ENCODE peak calls at places on chromosome 3, in seven cellular contexts. C is neuronal stem cell, Q is GM23338, E is A549, U is neural progenitor cell, B is SK-N-SH, H is GM23248. L is an unnamed sample.

GRCh38 chr3:117409701-117410459 is 700.3 kb downstream of the TUSC7 start:
- DNase-seq in C (no peak), Q (no peak), E (no peak), U (peak; percentile 44), B (no peak), H (peak; percentile 35), L (no peak)

GRCh38 chr3:47073685-47074084 is 90.2 kb downstream of the SETD2 start:
- DNase-seq in C (no peak), Q (no peak), E (no peak), U (no peak), B (no peak), H (no peak), L (no peak)

GRCh38 chr3:76470285-76470684 is 569.6 kb upstream of the ROBO2 start:
- DNase-seq in C (no peak), Q (no peak), E (no peak), U (no peak), B (no peak), H (peak; percentile 91), L (no peak)

GRCh38 chr3:87248831-87249230 is 21.7 kb downstream of the CHMP2B start:
- DNase-seq in C (no peak), Q (no peak), E (no peak), U (no peak), B (no peak), H (no peak), L (no peak)

GRCh38 chr3:77699292-77699691 is 659.4 kb downstream of the ROBO2 start:
- DNase-seq in C (no peak), Q (no peak), E (no peak), U (no peak), B (no peak), H (no peak), L (no peak)

GRCh38 chr3:139534444-139534812 is 5.1 kb downstream of the RBP1 start:
- DNase-seq in C (no peak), Q (no peak), E (no peak), U (peak; percentile 20), B (no peak), H (peak; percentile 83), L (no peak)

GRCh38 chr3:32106929-32107362 is 526 bp downstream of the GPD1L start:
- DNase-seq in C (no peak), Q (peak; percentile 32), E (peak; percentile 42), U (peak; percentile 24), B (no peak), H (peak; percentile 42), L (peak; percentile 65)

GRCh38 chr3:169146112-169146665 is 517.3 kb downstream of the MECOM start:
- DNase-seq in C (peak; percentile 50), Q (peak; percentile 74), E (no peak), U (peak; percentile 81), B (no peak), H (peak; percentile 66), L (no peak)

GRCh38 chr3:160929595-160929994 is 173.6 kb downstream of the PPM1L start:
- DNase-seq in C (no peak), Q (no peak), E (peak; percentile 7), U (peak; percentile 16), B (peak; percentile 29), H (peak; percentile 9), L (peak; percentile 25)

GRCh38 chr3:159619341-159619885 is 369.2 kb upstream of the IL12A start:
- DNase-seq in C (peak; percentile 61), Q (no peak), E (peak; percentile 31), U (peak; percentile 86), B (no peak), H (peak; percentile 62), L (no peak)

GRCh38 chr3:68988740-68989139 is 24.7 kb downstream of the EOGT start:
- DNase-seq in C (no peak), Q (no peak), E (no peak), U (no peak), B (no peak), H (peak; percentile 17), L (no peak)

GRCh38 chr3:195818301-195818700 is 6.6 kb upstream of the MUC4 start:
- DNase-seq in C (no peak), Q (no peak), E (no peak), U (no peak), B (no peak), H (no peak), L (no peak)

GRCh38 chr3:177830411-177830849 is 633.1 kb upstream of the TBL1XR1 start:
- DNase-seq in C (no peak), Q (no peak), E (no peak), U (no peak), B (no peak), H (peak; percentile 93), L (no peak)

GRCh38 chr3:142210608-142211007 is 14.8 kb downstream of the GK5 start:
- DNase-seq in C (no peak), Q (peak; percentile 26), E (no peak), U (no peak), B (no peak), H (peak; percentile 38), L (no peak)

GRCh38 chr3:42072583-42072924 is 18.6 kb upstream of the TRAK1 start:
- DNase-seq in C (no peak), Q (no peak), E (no peak), U (no peak), B (no peak), H (no peak), L (no peak)

GRCh38 chr3:51657234-51657633 is 13.8 kb upstream of the TEX264 start:
- DNase-seq in C (no peak), Q (no peak), E (no peak), U (no peak), B (no peak), H (no peak), L (no peak)

GRCh38 chr3:182490601-182491485 is 302.5 kb upstream of the ATP11B start:
- DNase-seq in C (peak; percentile 41), Q (peak; percentile 77), E (peak; percentile 7), U (peak; percentile 64), B (peak; percentile 39), H (peak; percentile 23), L (peak; percentile 83)

GRCh38 chr3:185328324-185329004 is 34.5 kb upstream of the MAP3K13 start:
- DNase-seq in C (no peak), Q (no peak), E (peak; percentile 67), U (no peak), B (no peak), H (no peak), L (no peak)

GRCh38 chr3:71585891-71586809 is 2.6 kb upstream of the FOXP1 start:
- DNase-seq in C (no peak), Q (peak; percentile 44), E (peak; percentile 46), U (peak; percentile 15), B (peak; percentile 29), H (peak; percentile 60), L (peak; percentile 77)

GRCh38 chr3:64253689-64254088 is 28.4 kb upstream of the PRICKLE2 start:
- DNase-seq in C (no peak), Q (no peak), E (no peak), U (no peak), B (no peak), H (no peak), L (no peak)

GRCh38 chr3:185595520-185595919 is 9.4 kb downstream of the SENP2 start:
- DNase-seq in C (no peak), Q (no peak), E (no peak), U (no peak), B (no peak), H (no peak), L (peak; percentile 85)

GRCh38 chr3:122587572-122587971 is 10.1 kb downstream of the PARP15 start:
- DNase-seq in C (no peak), Q (peak; percentile 30), E (no peak), U (no peak), B (no peak), H (no peak), L (no peak)

GRCh38 chr3:122583770-122584169 is 6.3 kb downstream of the PARP15 start:
- DNase-seq in C (no peak), Q (no peak), E (no peak), U (no peak), B (no peak), H (no peak), L (no peak)

GRCh38 chr3:122589297-122589696 is 11.8 kb downstream of the PARP15 start:
- DNase-seq in C (no peak), Q (no peak), E (no peak), U (no peak), B (no peak), H (no peak), L (peak; percentile 57)

GRCh38 chr3:122586098-122586497 is 8.6 kb downstream of the PARP15 start:
- DNase-seq in C (no peak), Q (no peak), E (no peak), U (no peak), B (no peak), H (no peak), L (no peak)

DNA sequence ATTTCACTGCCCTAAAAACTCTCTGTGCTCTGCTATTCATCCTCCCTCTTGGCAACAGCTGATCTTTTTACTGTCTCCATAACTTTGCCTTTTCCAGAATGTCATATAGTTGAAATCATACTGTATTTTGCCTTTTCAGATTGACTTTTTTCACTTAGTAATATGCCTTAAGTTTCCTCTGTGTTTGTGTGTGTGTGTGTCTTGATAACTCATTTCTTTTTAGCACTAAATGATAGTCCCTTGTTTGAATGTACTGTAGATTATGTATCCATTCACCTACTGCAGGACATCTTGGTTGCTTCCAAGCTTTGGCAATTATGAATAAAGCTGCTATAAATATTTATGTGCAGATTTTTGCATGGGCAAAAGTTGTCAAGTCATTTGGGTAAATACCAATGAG is 9.5 kb downstream of the PARP15 start:
- DNase-seq in C (no peak), Q (no peak), E (no peak), U (no peak), B (no peak), H (no peak), L (no peak)
- H3K4me1 ChIP-seq in C (no peaks in the 10 kb centered on the region), Q (peaks cover 11% of the 10 kb centered on the region), E (no peaks in the 10 kb centered on the region), U (no peaks in the 10 kb centered on the region), B (no peaks in the 10 kb centered on the region), H (no peaks in the 10 kb centered on the region), L (peaks cover 35% of the 10 kb centered on the region)

GRCh38 chr3:49754536-49754935 is 30.8 kb upstream of the GMPPB start:
- DNase-seq in C (no peak), Q (no peak), E (no peak), U (no peak), B (no peak), H (no peak), L (no peak)
- H3K4me2 ChIP-seq in C (no peak overlapping the region), Q (no peak overlapping the region), E (no peak overlapping the region), U (no peak overlapping the region), B (no peak overlapping the region), H (no peak overlapping the region), L (no peak overlapping the region)

GRCh38 chr3:10822055-10822454 is 6.0 kb downstream of the SLC6A11 start:
- DNase-seq in C (no peak), Q (no peak), E (no peak), U (no peak), B (no peak), H (no peak), L (no peak)
- H3K4me1 ChIP-seq in C (no peaks in the 10 kb centered on the region), Q (no peaks in the 10 kb centered on the region), E (no peaks in the 10 kb centered on the region), U (no peaks in the 10 kb centered on the region), B (peaks cover 4% of the 10 kb centered on the region), H (no peaks in the 10 kb centered on the region), L (no peaks in the 10 kb centered on the region)

GRCh38 chr3:24058940-24059705 is 114.0 kb downstream of the NR1D2 start:
- DNase-seq in C (no peak), Q (no peak), E (no peak), U (no peak), B (no peak), H (no peak), L (no peak)

DNA sequence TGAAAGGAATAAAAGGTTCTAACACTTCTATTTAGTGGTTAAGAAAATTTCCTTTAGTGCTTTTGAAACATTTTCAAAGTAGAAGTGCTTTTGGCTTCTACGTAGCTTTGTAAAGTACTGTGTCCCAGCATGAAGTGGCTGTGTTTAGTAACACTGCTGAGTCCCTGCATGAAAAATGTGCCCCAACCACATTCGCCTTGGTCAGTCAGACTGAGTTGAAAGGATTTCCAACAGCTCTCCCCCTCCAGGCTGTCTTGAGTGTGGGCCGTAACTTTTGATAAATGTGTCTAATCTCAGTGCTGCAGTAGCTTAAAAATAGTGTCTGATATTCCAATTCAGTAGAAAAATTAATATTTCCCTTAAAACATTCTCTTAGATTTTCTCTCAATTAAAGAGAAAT is 115.0 kb downstream of the NR1D2 start:
- DNase-seq in C (no peak), Q (no peak), E (no peak), U (peak; percentile 31), B (no peak), H (peak; percentile 86), L (no peak)
- H3K4me2 ChIP-seq in C (no peak overlapping the region), Q (no peak overlapping the region), E (no peak overlapping the region), U (no peak overlapping the region), B (no peak overlapping the region), H (peak overlapping the region; percentile 67), L (no peak overlapping the region)